ENCODE peak calls at places on chromosomes 4 and X, in five cellular contexts. N is keratinocyte; P is GM12891; C is astrocyte; B is CD8-positive, alpha-beta memory T cell. G is an unnamed sample.

GRCh38 chr4:73453701-73454005 is 17.6 kb downstream of the AFP start:
- DNase-seq in N (no peak), P (no peak), C (peak; percentile 23), B (no peak), G (no peak)

GRCh38 chr4:48490012-48490679 is at the start of gene ZAR1:
- DNase-seq in N (no peak), P (peak; percentile 45), C (no peak), B (no peak), G (peak; percentile 22)

GRCh38 chrX:2627272-2627867 is 63.7 kb upstream of the CD99 start:
- DNase-seq in N (no peak), P (no peak), C (peak; percentile 14), B (peak; percentile 41), G (no peak)

GRCh38 chrX:107714196-107714811 is 61.3 kb downstream of the TSC22D3 start:
- DNase-seq in N (no peak), P (no peak), C (no peak), B (peak; percentile 46), G (no peak)

GRCh38 chr4:111770514-111770913 is 374.7 kb upstream of the FAM241A start:
- DNase-seq in N (no peak), P (no peak), C (no peak), B (no peak), G (no peak)

GRCh38 chr4:80631861-80632260 is 296.3 kb downstream of the CFAP299 start:
- DNase-seq in N (no peak), P (no peak), C (no peak), B (no peak), G (no peak)

GRCh38 chr4:171532968-171533367 is 280.2 kb upstream of the GALNTL6 start:
- DNase-seq in N (no peak), P (no peak), C (no peak), B (no peak), G (no peak)

GRCh38 chrX:72132456-72132855 is 741 bp upstream of the RTL5 start:
- DNase-seq in N (no peak), P (no peak), C (no peak), B (no peak), G (no peak)

GRCh38 chr4:110945600-110945999 is 322.7 kb upstream of the PITX2 start:
- DNase-seq in N (no peak), P (no peak), C (no peak), B (no peak), G (no peak)

GRCh38 chr4:40307627-40308497 is 27.3 kb upstream of the CHRNA9 start:
- DNase-seq in N (no peak), P (no peak), C (no peak), B (peak; percentile 63), G (no peak)

GRCh38 chr4:33171873-33172550 is 2451.8 kb downstream of the PCDH7 start:
- DNase-seq in N (no peak), P (no peak), C (no peak), B (no peak), G (no peak)

GRCh38 chr4:56782019-56782418 is 39.5 kb downstream of the SPINK2 start:
- DNase-seq in N (no peak), P (no peak), C (no peak), B (no peak), G (no peak)

GRCh38 chr4:123449780-123450179 is 53.2 kb downstream of the SPRY1 start:
- DNase-seq in N (no peak), P (no peak), C (peak; percentile 73), B (peak; percentile 3), G (no peak)

GRCh38 chrX:14032383-14032782 is 2.7 kb upstream of the GEMIN8 start:
- DNase-seq in N (no peak), P (no peak), C (no peak), B (peak; percentile 60), G (peak; percentile 39)

GRCh38 chr4:3307891-3308575 is 15.2 kb downstream of the RGS12 start:
- DNase-seq in N (no peak), P (no peak), C (no peak), B (no peak), G (no peak)

GRCh38 chr4:8921465-8921864 is 49.8 kb upstream of the HMX1 start:
- DNase-seq in N (no peak), P (no peak), C (no peak), B (no peak), G (no peak)

GRCh38 chr4:120327276-120327675 is 260.6 kb upstream of the MAD2L1 start:
- DNase-seq in N (no peak), P (no peak), C (no peak), B (no peak), G (no peak)

GRCh38 chr4:86901864-86902263 is 9.6 kb upstream of the C4orf36 start:
- DNase-seq in N (no peak), P (no peak), C (no peak), B (no peak), G (no peak)

GRCh38 chrX:23952984-23953907 is 45.4 kb downstream of the CXorf58 start:
- DNase-seq in N (no peak), P (peak; percentile 25), C (no peak), B (peak; percentile 50), G (peak; percentile 62)

GRCh38 chr4:8385106-8385505 is 55.4 kb downstream of the ACOX3 start:
- DNase-seq in N (no peak), P (no peak), C (no peak), B (no peak), G (no peak)

GRCh38 chr4:20520901-20521300 is 179.4 kb upstream of the PACRGL start:
- DNase-seq in N (peak; percentile 15), P (no peak), C (peak; percentile 71), B (no peak), G (no peak)

GRCh38 chr4:16583764-16584163 is 314.7 kb downstream of the LDB2 start:
- DNase-seq in N (no peak), P (no peak), C (peak; percentile 88), B (no peak), G (no peak)

GRCh38 chr4:13933163-13933562 is 305.6 kb upstream of the BOD1L1 start:
- DNase-seq in N (no peak), P (no peak), C (peak; percentile 53), B (no peak), G (no peak)

GRCh38 chrX:154411322-154411980 is at the start of gene TAFAZZIN:
- DNase-seq in N (no peak), P (peak; percentile 81), C (peak; percentile 27), B (peak; percentile 70), G (peak; percentile 74)

GRCh38 chrX:68462653-68463052 is 29.4 kb upstream of the OPHN1 start:
- DNase-seq in N (no peak), P (no peak), C (peak; percentile 11), B (peak; percentile 13), G (no peak)

GRCh38 chr4:183140911-183141320 is 41.9 kb downstream of the WWC2 start:
- DNase-seq in N (no peak), P (no peak), C (peak; percentile 99), B (no peak), G (no peak)

GRCh38 chrX:143615851-143616250 is 20.1 kb downstream of the SLITRK4 start:
- DNase-seq in N (no peak), P (no peak), C (no peak), B (no peak), G (no peak)

GRCh38 chr4:131764730-131765129 is 1384.4 kb upstream of the PCDH10 start:
- DNase-seq in N (no peak), P (no peak), C (no peak), B (no peak), G (no peak)